ENCODE peak calls at places on chromosomes 12 and 14, in eight cellular contexts. T is A549, G is GM12878, I is SK-N-SH, K is WTC11, W is K562, N is NB4, A is endothelial cell of umbilical vein. J is an unnamed sample.

GRCh38 chr12:68667896-68668295 is 18.9 kb upstream of the NUP107 start:
- DNase-seq in T (no peak), G (no peak), I (no peak), K (no peak), W (no peak), N (no peak), A (peak; percentile 11), J (no peak)

GRCh38 chr12:81078469-81079196 is 754 bp downstream of the ACSS3 start:
- DNase-seq in T (no peak), G (no peak), I (no peak), K (no peak), W (no peak), N (no peak), A (peak; percentile 90), J (no peak)

GRCh38 chr14:41285193-41285748 is 321.4 kb upstream of the LRFN5 start:
- DNase-seq in T (no peak), G (no peak), I (no peak), K (peak; percentile 41), W (no peak), N (peak; percentile 47), A (no peak), J (no peak)

GRCh38 chr14:80003138-80003537 is 208.2 kb downstream of the DIO2 start:
- DNase-seq in T (no peak), G (no peak), I (no peak), K (no peak), W (no peak), N (no peak), A (no peak), J (no peak)

GRCh38 chr12:68462799-68463198 is 130.6 kb upstream of the MDM1 start:
- DNase-seq in T (no peak), G (no peak), I (no peak), K (no peak), W (no peak), N (no peak), A (no peak), J (no peak)

GRCh38 chr14:94010625-94011024 is 13.5 kb downstream of the CCDC197 start:
- DNase-seq in T (no peak), G (no peak), I (no peak), K (no peak), W (no peak), N (no peak), A (no peak), J (no peak)

GRCh38 chr12:27575099-27575779 is 51.2 kb downstream of the PPFIBP1 start:
- DNase-seq in T (no peak), G (no peak), I (no peak), K (no peak), W (no peak), N (no peak), A (no peak), J (no peak)

GRCh38 chr12:47717443-47718193 is 7.7 kb downstream of the ENDOU start:
- DNase-seq in T (peak; percentile 91), G (no peak), I (peak; percentile 88), K (peak; percentile 88), W (peak; percentile 90), N (peak; percentile 86), A (peak; percentile 83), J (no peak)

GRCh38 chr14:77609902-77610301 is 6.5 kb downstream of the SPTLC2 start:
- DNase-seq in T (no peak), G (no peak), I (no peak), K (no peak), W (no peak), N (no peak), A (no peak), J (no peak)

GRCh38 chr14:77605392-77605978 is 11.0 kb downstream of the SPTLC2 start:
- DNase-seq in T (no peak), G (no peak), I (no peak), K (no peak), W (peak; percentile 20), N (no peak), A (no peak), J (no peak)

GRCh38 chr14:77610553-77610952 is 5.9 kb downstream of the SPTLC2 start:
- DNase-seq in T (no peak), G (no peak), I (no peak), K (no peak), W (no peak), N (no peak), A (no peak), J (no peak)

GRCh38 chr14:77603654-77604270 is 12.7 kb downstream of the SPTLC2 start:
- DNase-seq in T (peak; percentile 56), G (no peak), I (peak; percentile 78), K (no peak), W (peak; percentile 19), N (no peak), A (peak; percentile 65), J (no peak)

DNA sequence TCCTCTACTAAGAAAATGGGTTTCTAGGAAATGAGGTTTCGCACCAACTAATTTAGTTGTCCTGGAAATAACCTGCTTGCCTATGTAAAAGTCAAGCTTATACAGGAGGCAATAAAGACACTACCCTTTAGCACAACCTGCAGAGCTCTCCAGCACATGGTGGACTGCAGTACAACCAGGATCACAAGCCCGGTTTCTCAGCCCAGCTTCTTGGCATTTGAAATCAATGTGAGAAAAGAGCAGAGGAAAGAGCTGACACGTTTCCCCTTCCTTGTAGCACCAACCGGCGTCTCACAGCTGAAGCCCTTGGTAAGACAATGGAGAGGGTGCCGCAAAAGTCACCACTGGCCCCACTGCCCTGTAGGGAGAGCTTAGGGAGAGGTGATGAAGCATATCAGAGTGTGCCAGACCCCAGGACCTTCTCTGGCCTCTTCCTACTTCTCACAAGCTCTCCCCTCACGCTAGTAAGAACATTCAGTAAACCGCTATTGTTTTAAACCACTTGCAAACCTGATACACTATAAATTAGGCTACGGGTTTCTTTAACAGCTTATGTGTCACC is 8.6 kb downstream of the SPTLC2 start:
- DNase-seq in T (no peak), G (no peak), I (no peak), K (no peak), W (peak; percentile 59), N (peak; percentile 19), A (peak; percentile 93), J (no peak)
- TF ChIP-seq MAX in T (no peak), G (no peak), I (no peak), K (no peak), W (no peak), N (no peak), A (no peak), J (no peak)

DNA sequence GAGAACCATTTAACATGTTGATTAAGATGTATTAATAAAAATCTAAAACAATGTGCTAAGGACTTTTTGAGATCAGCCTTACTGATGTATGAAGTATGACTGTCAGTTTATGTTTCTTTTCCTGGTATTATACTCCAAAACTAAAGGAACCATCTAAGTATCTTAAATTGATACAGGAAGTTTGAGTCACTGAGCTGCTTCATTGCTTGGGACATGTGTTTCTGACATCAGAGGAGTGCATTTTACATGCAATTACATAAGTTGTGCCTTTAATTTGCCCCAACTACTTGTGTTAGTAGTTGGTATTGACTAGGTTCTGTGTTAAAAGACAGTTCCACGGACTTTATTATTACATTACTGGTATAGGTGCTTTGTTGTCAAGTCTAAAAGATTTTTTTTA is 50.9 kb downstream of the PROX2 start:
- DNase-seq in T (no peak), G (no peak), I (no peak), K (no peak), W (no peak), N (peak; percentile 18), A (peak; percentile 65), J (no peak)
- TF ChIP-seq MAX in T (no peak), G (no peak), I (no peak), K (no peak), W (no peak), N (no peak), A (no peak), J (no peak)

DNA sequence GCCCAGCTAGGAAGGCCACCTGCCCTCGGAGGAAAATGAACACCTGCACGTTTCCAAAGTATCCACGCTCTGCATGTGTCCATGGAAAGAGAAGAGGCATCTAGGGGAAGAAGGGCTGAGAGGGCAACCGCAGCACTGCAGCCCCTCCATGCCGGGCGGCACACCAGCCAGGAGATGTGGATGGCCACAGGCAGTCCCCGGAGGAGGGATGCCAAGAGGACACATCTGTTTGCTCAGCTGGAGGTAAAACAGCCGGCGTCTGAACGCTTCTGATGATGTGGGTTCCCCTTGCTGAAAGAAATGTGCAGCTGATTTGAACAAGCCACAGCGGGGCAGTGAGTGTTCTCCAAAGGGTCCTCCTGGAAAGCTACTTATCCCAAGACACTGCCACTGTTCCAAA is 34.0 kb downstream of the CHGA start:
- DNase-seq in T (no peak), G (no peak), I (no peak), K (no peak), W (no peak), N (no peak), A (no peak), J (no peak)
- TF ChIP-seq MAX in T (no peak), G (no peak), I (no peak), K (no peak), W (no peak), N (no peak), A (no peak), J (no peak)

GRCh38 chr12:66020481-66020880 is 110.1 kb downstream of the LLPH start:
- DNase-seq in T (no peak), G (no peak), I (no peak), K (no peak), W (no peak), N (no peak), A (no peak), J (no peak)

GRCh38 chr12:66013224-66013623 is 117.3 kb downstream of the LLPH start:
- DNase-seq in T (no peak), G (no peak), I (no peak), K (no peak), W (no peak), N (no peak), A (no peak), J (no peak)

GRCh38 chr12:66014818-66015217 is 115.7 kb downstream of the LLPH start:
- DNase-seq in T (no peak), G (no peak), I (no peak), K (no peak), W (no peak), N (no peak), A (no peak), J (no peak)

GRCh38 chr12:66017736-66018135 is 112.8 kb downstream of the LLPH start:
- DNase-seq in T (no peak), G (no peak), I (no peak), K (no peak), W (no peak), N (no peak), A (no peak), J (no peak)
- TF ChIP-seq MAX in T (no peak), G (no peak), I (no peak), K (no peak), W (no peak), N (no peak), A (no peak), J (no peak)

DNA sequence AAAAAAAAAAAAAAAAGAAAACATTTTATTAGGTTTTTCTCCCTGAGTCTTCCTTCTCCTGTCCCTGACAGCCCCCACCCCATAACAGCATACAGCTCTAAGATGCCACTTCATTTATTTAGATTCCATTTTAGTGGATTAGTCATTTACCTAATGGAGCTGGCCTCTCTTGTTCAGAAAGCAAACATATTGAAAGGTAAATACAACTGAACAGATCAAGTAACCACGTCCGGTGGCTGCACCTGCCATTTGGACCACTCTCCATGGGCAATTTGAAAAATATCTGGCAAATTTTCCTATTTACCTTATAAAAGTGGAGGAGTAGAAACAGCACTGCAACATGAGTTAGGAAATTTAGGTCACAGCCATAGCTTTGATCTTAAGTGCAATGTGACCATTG is 254.6 kb downstream of the C12orf42 start:
- DNase-seq in T (no peak), G (no peak), I (no peak), K (no peak), W (no peak), N (no peak), A (no peak), J (no peak)
- TF ChIP-seq MAX in T (no peak), G (no peak), I (no peak), K (no peak), W (no peak), N (no peak), A (no peak), J (no peak)

GRCh38 chr12:88578821-88579518 is 1.3 kb downstream of the KITLG start:
- DNase-seq in T (peak; percentile 81), G (no peak), I (peak; percentile 72), K (peak; percentile 32), W (peak; percentile 6), N (peak; percentile 24), A (peak; percentile 49), J (no peak)
- TF ChIP-seq MAX in T (no peak), G (no peak), I (no peak), K (no peak), W (no peak), N (no peak), A (no peak), J (no peak)